ENCODE peak calls at places on chromosome 3, in nine cellular contexts. K is right cardiac atrium, H is breast epithelium, X is GM23338, Z is Peyer's patch, F is tibial nerve, O is cardiac muscle cell, J is tibial artery, U is PC-9. P is an unnamed sample.

GRCh38 chr3:102223139-102223538 is 211.7 kb upstream of the ZPLD1 start:
- DNase-seq in K (no peak), H (no peak), X (no peak), Z (no peak), F (no peak), O (no peak), J (no peak), U (no peak), P (no peak)

GRCh38 chr3:189233225-189233858 is 61.6 kb downstream of the TPRG1 start:
- DNase-seq in K (peak), H (peak), X (peak), Z (peak), F (peak), O (peak), J (peak), U (peak), P (peak)

GRCh38 chr3:157921767-157922166 is 184.5 kb downstream of the SHOX2 start:
- DNase-seq in K (no peak), H (no peak), X (no peak), Z (no peak), F (no peak), O (no peak), J (no peak), U (no peak), P (no peak)

GRCh38 chr3:44125241-44125640 is 116.4 kb upstream of the TOPAZ1 start:
- DNase-seq in K (no peak), H (no peak), X (no peak), Z (no peak), F (no peak), O (no peak), J (no peak), U (no peak), P (no peak)

GRCh38 chr3:114498779-114499370 is 205.0 kb downstream of the TIGIT start:
- DNase-seq in K (no peak), H (no peak), X (no peak), Z (no peak), F (no peak), O (no peak), J (no peak), U (peak), P (no peak)

GRCh38 chr3:10601131-10601856 is 95.9 kb upstream of the ATP2B2 start:
- DNase-seq in K (no peak), H (no peak), X (no peak), Z (no peak), F (no peak), O (no peak), J (no peak), U (no peak), P (no peak)

GRCh38 chr3:197181751-197182150 is 116.7 kb downstream of the DLG1 start:
- DNase-seq in K (peak), H (no peak), X (no peak), Z (no peak), F (no peak), O (no peak), J (no peak), U (no peak), P (no peak)

GRCh38 chr3:108202080-108202479 is 20.1 kb downstream of the IFT57 start:
- DNase-seq in K (no peak), H (no peak), X (no peak), Z (no peak), F (no peak), O (no peak), J (no peak), U (no peak), P (no peak)

GRCh38 chr3:143070977-143071551 is 48.5 kb upstream of the CHST2 start:
- DNase-seq in K (no peak), H (no peak), X (peak), Z (no peak), F (no peak), O (no peak), J (no peak), U (peak), P (no peak)

GRCh38 chr3:134029734-134030381 is at the start of gene SLCO2A1:
- DNase-seq in K (peak), H (no peak), X (peak), Z (peak), F (no peak), O (peak), J (no peak), U (no peak), P (peak)

GRCh38 chr3:196159952-196160804 is 51.0 kb downstream of the ZDHHC19 start:
- DNase-seq in K (no peak), H (no peak), X (peak), Z (peak), F (no peak), O (no peak), J (peak), U (peak), P (peak)

GRCh38 chr3:71030748-71031147 is 552.8 kb downstream of the FOXP1 start:
- DNase-seq in K (no peak), H (no peak), X (no peak), Z (no peak), F (no peak), O (no peak), J (no peak), U (no peak), P (no peak)

GRCh38 chr3:127774647-127775046 is 47.7 kb downstream of the MGLL start:
- DNase-seq in K (no peak), H (no peak), X (no peak), Z (peak), F (no peak), O (no peak), J (no peak), U (no peak), P (no peak)

GRCh38 chr3:95508124-95508523 is 1306.3 kb upstream of the EPHA6 start:
- DNase-seq in K (no peak), H (no peak), X (no peak), Z (no peak), F (no peak), O (no peak), J (no peak), U (no peak), P (no peak)

GRCh38 chr3:120062474-120062873 is 31.8 kb downstream of the GSK3B start:
- DNase-seq in K (no peak), H (no peak), X (peak), Z (no peak), F (no peak), O (peak), J (no peak), U (no peak), P (no peak)

GRCh38 chr3:53075743-53076140 is 29.9 kb upstream of the SFMBT1 start:
- DNase-seq in K (no peak), H (peak), X (no peak), Z (no peak), F (no peak), O (no peak), J (peak), U (no peak), P (peak)

GRCh38 chr3:53163459-53164387 is 2.7 kb downstream of the PRKCD start:
- DNase-seq in K (peak), H (no peak), X (no peak), Z (no peak), F (no peak), O (peak), J (no peak), U (no peak), P (no peak)

GRCh38 chr3:150107429-150108175 is 136.9 kb upstream of the PFN2 start:
- DNase-seq in K (no peak), H (no peak), X (no peak), Z (no peak), F (no peak), O (peak), J (no peak), U (no peak), P (no peak)

GRCh38 chr3:190458040-190458439 is 8.3 kb upstream of the TMEM207 start:
- DNase-seq in K (no peak), H (no peak), X (peak), Z (no peak), F (no peak), O (peak), J (no peak), U (no peak), P (no peak)

GRCh38 chr3:139732729-139733128 is 55.0 kb upstream of the NMNAT3 start:
- DNase-seq in K (no peak), H (no peak), X (no peak), Z (no peak), F (no peak), O (no peak), J (no peak), U (no peak), P (no peak)

GRCh38 chr3:197959891-197960693 is at the start of gene LMLN:
- DNase-seq in K (peak), H (peak), X (peak), Z (peak), F (peak), O (peak), J (peak), U (peak), P (peak)

GRCh38 chr3:66406186-66406585 is 94.6 kb downstream of the LRIG1 start:
- DNase-seq in K (no peak), H (no peak), X (no peak), Z (peak), F (no peak), O (no peak), J (peak), U (no peak), P (no peak)

GRCh38 chr3:7630925-7631324 is 770.0 kb downstream of the GRM7 start:
- DNase-seq in K (peak), H (no peak), X (peak), Z (no peak), F (no peak), O (peak), J (no peak), U (no peak), P (peak)

GRCh38 chr3:18891641-18892040 is 256.7 kb upstream of the KCNH8 start:
- DNase-seq in K (no peak), H (no peak), X (no peak), Z (no peak), F (no peak), O (no peak), J (no peak), U (no peak), P (no peak)

GRCh38 chr3:40951636-40952035 is 247.7 kb upstream of the CTNNB1 start:
- DNase-seq in K (no peak), H (no peak), X (no peak), Z (no peak), F (no peak), O (no peak), J (no peak), U (no peak), P (no peak)

GRCh38 chr3:128425142-128425845 is 41.4 kb downstream of the DNAJB8 start:
- DNase-seq in K (no peak), H (no peak), X (no peak), Z (no peak), F (no peak), O (no peak), J (no peak), U (no peak), P (no peak)

GRCh38 chr3:52032702-52033408 is 23.5 kb downstream of the DUSP7 start:
- DNase-seq in K (no peak), H (no peak), X (no peak), Z (no peak), F (no peak), O (no peak), J (no peak), U (no peak), P (no peak)

GRCh38 chr3:127970966-127971592 is 56.0 kb downstream of the KBTBD12 start:
- DNase-seq in K (no peak), H (no peak), X (peak), Z (no peak), F (no peak), O (peak), J (no peak), U (peak), P (no peak)

GRCh38 chr3:25572336-25572735 is 92.4 kb downstream of the TOP2B start:
- DNase-seq in K (no peak), H (no peak), X (no peak), Z (no peak), F (no peak), O (no peak), J (no peak), U (no peak), P (no peak)
- H3K27ac ChIP-seq in K (peak), H (no peak), X (no peak), Z (no peak), F (no peak), O (peak), J (peak), U (no peak), P (no peak)

DNA sequence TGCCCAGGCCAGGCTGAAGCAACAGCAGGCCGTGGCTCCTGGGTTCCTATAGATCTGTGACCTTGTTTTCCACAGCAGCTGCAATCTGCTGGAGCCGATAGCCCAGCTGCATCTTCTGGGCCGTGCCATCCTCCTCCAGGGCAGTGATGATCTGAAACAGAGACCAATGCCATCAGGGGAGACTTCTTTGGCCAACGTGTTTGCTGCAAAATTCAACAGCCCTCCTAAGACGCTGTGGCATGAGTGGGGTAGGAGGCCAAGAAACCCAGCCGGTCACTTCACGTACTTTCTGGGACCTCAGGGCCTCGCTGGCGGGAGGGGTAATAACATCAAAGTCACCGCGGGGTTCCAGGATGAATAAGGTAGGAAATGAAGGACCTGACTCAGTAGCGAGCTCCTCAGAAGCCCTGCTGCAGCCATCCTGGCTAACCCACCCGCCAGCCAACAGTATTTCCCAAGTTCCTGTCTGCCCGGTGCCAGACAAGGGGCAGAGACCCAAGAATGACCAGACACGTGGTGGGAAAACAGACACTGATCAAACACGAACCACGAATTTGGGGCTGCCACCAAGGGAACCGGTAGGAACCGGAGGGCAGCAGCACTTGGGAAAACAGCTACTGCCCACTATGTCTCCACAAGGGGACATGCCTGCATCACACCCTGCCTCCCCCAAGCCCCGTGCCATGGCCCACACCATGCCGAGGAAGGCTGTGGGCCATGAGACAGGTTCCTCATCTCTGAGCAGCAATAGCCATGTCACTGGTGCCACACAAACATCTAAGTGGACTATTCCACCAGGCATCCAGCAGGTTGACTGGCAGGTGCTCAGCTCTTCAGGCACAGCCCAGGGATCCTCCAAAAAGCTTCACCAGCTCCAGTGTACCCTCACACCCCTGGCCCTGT is 25.2 kb downstream of the PLXNB1 start:
- DNase-seq in K (no peak), H (peak), X (no peak), Z (peak), F (peak), O (no peak), J (peak), U (no peak), P (peak)
- H3K27ac ChIP-seq in K (no peak), H (peak), X (no peak), Z (no peak), F (no peak), O (no peak), J (peak), U (no peak), P (peak)

GRCh38 chr3:156694536-156694935 is 20.1 kb downstream of the TIPARP start:
- DNase-seq in K (no peak), H (no peak), X (no peak), Z (no peak), F (no peak), O (no peak), J (no peak), U (no peak), P (no peak)
- H3K27ac ChIP-seq in K (no peak), H (no peak), X (no peak), Z (no peak), F (no peak), O (no peak), J (no peak), U (no peak), P (no peak)

DNA sequence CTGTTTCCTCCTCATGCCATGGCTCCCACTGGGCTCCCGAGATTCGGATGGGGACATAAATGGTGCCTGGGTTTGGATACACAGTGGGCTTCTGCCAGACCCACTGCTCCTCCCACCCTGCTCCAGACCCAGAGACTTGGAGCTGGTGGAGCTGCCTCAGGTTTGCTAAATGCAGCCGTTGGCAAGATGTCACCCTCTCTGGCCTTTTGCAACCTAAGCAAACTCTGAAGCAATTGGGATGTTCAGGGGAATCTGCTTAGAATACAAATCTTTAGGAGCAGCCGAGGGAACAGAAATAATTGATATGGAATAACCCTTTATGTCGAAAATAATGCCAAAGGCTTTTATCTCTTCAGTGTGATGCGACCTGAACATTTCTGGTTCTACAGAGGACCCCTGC is 33.4 kb downstream of the PRICKLE2 start:
- DNase-seq in K (no peak), H (no peak), X (no peak), Z (no peak), F (no peak), O (no peak), J (no peak), U (no peak), P (no peak)
- H3K27ac ChIP-seq in K (no peak), H (no peak), X (no peak), Z (no peak), F (no peak), O (no peak), J (no peak), U (no peak), P (no peak)

DNA sequence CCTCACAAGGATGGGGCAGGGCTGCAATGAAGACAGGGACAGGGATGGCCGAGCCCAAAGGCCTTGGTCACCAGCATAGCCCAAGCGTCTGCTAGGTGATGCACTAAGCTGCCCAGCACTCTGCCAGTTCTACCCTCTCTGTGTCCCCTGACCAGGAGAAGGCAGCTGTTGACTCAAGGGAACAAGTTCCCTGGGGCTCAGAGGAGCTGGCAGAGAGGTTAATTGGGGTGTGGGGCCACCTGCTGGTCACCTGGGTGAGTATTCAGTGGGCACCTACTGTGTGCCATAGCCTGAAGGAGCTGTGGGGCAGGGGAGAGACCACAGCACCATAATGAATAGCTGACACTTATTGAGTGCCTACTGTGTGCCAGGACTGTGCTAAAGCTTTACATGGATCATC is 22.0 kb upstream of the DOCK3 start:
- DNase-seq in K (no peak), H (no peak), X (peak), Z (peak), F (no peak), O (peak), J (no peak), U (no peak), P (no peak)
- H3K27ac ChIP-seq in K (no peak), H (no peak), X (peak), Z (no peak), F (no peak), O (no peak), J (no peak), U (no peak), P (no peak)

GRCh38 chr3:177343122-177343521 is 145.8 kb upstream of the TBL1XR1 start:
- DNase-seq in K (no peak), H (no peak), X (no peak), Z (no peak), F (no peak), O (no peak), J (no peak), U (no peak), P (no peak)

GRCh38 chr3:177345973-177346503 is 148.8 kb upstream of the TBL1XR1 start:
- DNase-seq in K (no peak), H (no peak), X (no peak), Z (no peak), F (no peak), O (no peak), J (no peak), U (no peak), P (no peak)

GRCh38 chr3:177346878-177347277 is 149.6 kb upstream of the TBL1XR1 start:
- DNase-seq in K (no peak), H (no peak), X (no peak), Z (no peak), F (no peak), O (no peak), J (no peak), U (no peak), P (no peak)

GRCh38 chr3:177347611-177348010 is 150.3 kb upstream of the TBL1XR1 start:
- DNase-seq in K (no peak), H (no peak), X (no peak), Z (no peak), F (no peak), O (no peak), J (no peak), U (no peak), P (no peak)

GRCh38 chr3:177345049-177345972 is 148.0 kb upstream of the TBL1XR1 start:
- DNase-seq in K (peak), H (peak), X (peak), Z (peak), F (peak), O (peak), J (peak), U (peak), P (peak)
- H3K27ac ChIP-seq in K (peak), H (peak), X (no peak), Z (peak), F (peak), O (peak), J (peak), U (peak), P (peak)

GRCh38 chr3:16257304-16257703 is 7.4 kb downstream of the DPH3 start:
- DNase-seq in K (no peak), H (no peak), X (no peak), Z (no peak), F (no peak), O (no peak), J (no peak), U (no peak), P (no peak)

GRCh38 chr3:16252243-16252978 is 12.3 kb downstream of the DPH3 start:
- DNase-seq in K (no peak), H (no peak), X (no peak), Z (no peak), F (no peak), O (no peak), J (no peak), U (no peak), P (no peak)

GRCh38 chr3:16253601-16254000 is 11.1 kb downstream of the DPH3 start:
- DNase-seq in K (peak), H (no peak), X (no peak), Z (no peak), F (peak), O (no peak), J (peak), U (no peak), P (no peak)

GRCh38 chr3:16252988-16253387 is 11.8 kb downstream of the DPH3 start:
- DNase-seq in K (no peak), H (no peak), X (no peak), Z (no peak), F (no peak), O (no peak), J (no peak), U (no peak), P (no peak)

DNA sequence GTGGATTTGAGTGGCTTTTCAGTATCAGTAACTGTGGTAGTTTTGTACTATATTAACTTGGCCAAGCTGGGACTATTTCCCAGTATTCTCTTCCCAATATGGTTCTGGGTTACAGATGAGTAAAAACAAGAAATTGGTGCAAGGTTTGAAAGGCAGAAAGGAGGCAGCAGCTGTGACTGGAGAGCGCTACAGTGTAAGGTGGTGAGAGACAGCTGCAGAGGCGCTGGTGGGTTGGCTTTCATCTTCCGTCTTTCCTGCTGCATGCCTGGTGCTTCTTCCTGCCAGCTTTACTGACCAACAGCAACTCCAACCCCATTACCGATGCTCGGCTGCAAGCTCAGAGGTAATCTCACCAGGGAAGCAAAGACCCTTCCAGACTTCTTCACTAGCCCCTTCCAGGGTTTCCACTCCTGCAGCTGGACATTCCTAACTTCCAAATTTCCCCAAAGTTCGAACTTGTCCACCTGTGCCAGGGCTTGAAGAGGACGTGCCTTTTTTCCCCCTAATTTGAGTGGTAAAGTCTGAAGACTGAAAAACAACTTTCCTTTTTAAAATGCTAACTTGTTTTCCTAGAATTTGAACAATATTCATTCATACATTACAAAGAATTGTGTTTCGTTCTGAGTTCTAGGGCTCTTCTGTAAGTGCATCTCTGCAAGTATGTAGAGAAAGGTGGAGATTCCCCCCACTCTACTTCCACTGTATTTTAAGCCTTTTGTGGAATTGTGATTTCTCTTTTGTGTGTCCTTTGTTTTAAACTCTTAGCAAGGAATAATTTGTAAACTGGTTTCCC is 9.6 kb downstream of the DPH3 start:
- DNase-seq in K (no peak), H (no peak), X (no peak), Z (no peak), F (no peak), O (no peak), J (no peak), U (no peak), P (no peak)
- H3K27ac ChIP-seq in K (no peak), H (no peak), X (no peak), Z (no peak), F (no peak), O (no peak), J (peak), U (no peak), P (no peak)